ENCODE peak calls at places on chromosomes 4 and X, in six cellular contexts. One of them, this sample, is unnamed.

GRCh38 chrX:102784550-102784949 is 64.0 kb downstream of the GPRASP3 start:
- DNase-seq in amniotic epithelial cell: no peak
- DNase-seq in GM04504: no peak
- DNase-seq in hepatocyte: no peak
- DNase-seq in neural crest cell: no peak
- DNase-seq in D341Med: no peak
- DNase-seq in this sample: no peak

GRCh38 chr4:1291996-1292702 is 2.5 kb downstream of the MAEA start:
- DNase-seq in amniotic epithelial cell: no peak
- DNase-seq in GM04504: no peak
- DNase-seq in hepatocyte: no peak
- DNase-seq in neural crest cell: no peak
- DNase-seq in D341Med: no peak
- DNase-seq in this sample: no peak

GRCh38 chrX:77446029-77446585 is 1.1 kb upstream of the FGF16 start:
- DNase-seq in amniotic epithelial cell: no peak
- DNase-seq in GM04504: no peak
- DNase-seq in hepatocyte: peak
- DNase-seq in neural crest cell: no peak
- DNase-seq in D341Med: no peak
- DNase-seq in this sample: peak

GRCh38 chr4:55733874-55734437 is 85.6 kb upstream of the EXOC1L start:
- DNase-seq in amniotic epithelial cell: peak
- DNase-seq in GM04504: no peak
- DNase-seq in hepatocyte: peak
- DNase-seq in neural crest cell: no peak
- DNase-seq in D341Med: no peak
- DNase-seq in this sample: no peak

GRCh38 chr4:94561249-94562024 is 109.7 kb downstream of the PDLIM5 start:
- DNase-seq in amniotic epithelial cell: peak
- DNase-seq in GM04504: no peak
- DNase-seq in hepatocyte: no peak
- DNase-seq in neural crest cell: no peak
- DNase-seq in D341Med: no peak
- DNase-seq in this sample: no peak

GRCh38 chr4:17721496-17722360 is 59.7 kb downstream of the FAM184B start:
- DNase-seq in amniotic epithelial cell: no peak
- DNase-seq in GM04504: peak
- DNase-seq in hepatocyte: no peak
- DNase-seq in neural crest cell: no peak
- DNase-seq in D341Med: no peak
- DNase-seq in this sample: no peak

GRCh38 chr4:130127297-130127696 is 1031.3 kb downstream of the C4orf33 start:
- DNase-seq in amniotic epithelial cell: no peak
- DNase-seq in GM04504: no peak
- DNase-seq in hepatocyte: no peak
- DNase-seq in neural crest cell: no peak
- DNase-seq in D341Med: no peak
- DNase-seq in this sample: no peak

GRCh38 chr4:4759883-4760282 is 99.6 kb upstream of the MSX1 start:
- DNase-seq in amniotic epithelial cell: no peak
- DNase-seq in GM04504: no peak
- DNase-seq in hepatocyte: no peak
- DNase-seq in neural crest cell: no peak
- DNase-seq in D341Med: no peak
- DNase-seq in this sample: no peak

GRCh38 chr4:47109379-47109778 is 78.0 kb downstream of the GABRB1 start:
- DNase-seq in amniotic epithelial cell: no peak
- DNase-seq in GM04504: no peak
- DNase-seq in hepatocyte: no peak
- DNase-seq in neural crest cell: no peak
- DNase-seq in D341Med: no peak
- DNase-seq in this sample: no peak

GRCh38 chrX:130339408-130340222 is at the start of gene SLC25A14:
- DNase-seq in amniotic epithelial cell: peak
- DNase-seq in GM04504: peak
- DNase-seq in hepatocyte: peak
- DNase-seq in neural crest cell: peak
- DNase-seq in D341Med: peak
- DNase-seq in this sample: peak

GRCh38 chr4:54959656-54960055 is 165.7 kb downstream of the KDR start:
- DNase-seq in amniotic epithelial cell: peak
- DNase-seq in GM04504: peak
- DNase-seq in hepatocyte: no peak
- DNase-seq in neural crest cell: no peak
- DNase-seq in D341Med: no peak
- DNase-seq in this sample: no peak

GRCh38 chrX:74325130-74326059 is 21.4 kb downstream of the ZCCHC13 start:
- DNase-seq in amniotic epithelial cell: no peak
- DNase-seq in GM04504: no peak
- DNase-seq in hepatocyte: no peak
- DNase-seq in neural crest cell: no peak
- DNase-seq in D341Med: peak
- DNase-seq in this sample: no peak

GRCh38 chrX:115499112-115499805 is 61.7 kb upstream of the PLS3 start:
- DNase-seq in amniotic epithelial cell: no peak
- DNase-seq in GM04504: no peak
- DNase-seq in hepatocyte: no peak
- DNase-seq in neural crest cell: no peak
- DNase-seq in D341Med: no peak
- DNase-seq in this sample: no peak

GRCh38 chr4:107937040-107937439 is 5.7 kb downstream of the CYP2U1 start:
- DNase-seq in amniotic epithelial cell: no peak
- DNase-seq in GM04504: no peak
- DNase-seq in hepatocyte: no peak
- DNase-seq in neural crest cell: no peak
- DNase-seq in D341Med: no peak
- DNase-seq in this sample: no peak

GRCh38 chr4:72969957-72970356 is 99.6 kb downstream of the COX18 start:
- DNase-seq in amniotic epithelial cell: no peak
- DNase-seq in GM04504: no peak
- DNase-seq in hepatocyte: peak
- DNase-seq in neural crest cell: no peak
- DNase-seq in D341Med: no peak
- DNase-seq in this sample: no peak

GRCh38 chrX:9132036-9132435 is 98.1 kb upstream of the FAM9B start:
- DNase-seq in amniotic epithelial cell: no peak
- DNase-seq in GM04504: no peak
- DNase-seq in hepatocyte: no peak
- DNase-seq in neural crest cell: no peak
- DNase-seq in D341Med: no peak
- DNase-seq in this sample: no peak

GRCh38 chr4:77931452-77932135 is 69.0 kb downstream of the MRPL1 start:
- DNase-seq in amniotic epithelial cell: peak
- DNase-seq in GM04504: peak
- DNase-seq in hepatocyte: no peak
- DNase-seq in neural crest cell: no peak
- DNase-seq in D341Med: no peak
- DNase-seq in this sample: no peak

GRCh38 chr4:5788144-5788543 is 77.1 kb downstream of the EVC start:
- DNase-seq in amniotic epithelial cell: no peak
- DNase-seq in GM04504: no peak
- DNase-seq in hepatocyte: no peak
- DNase-seq in neural crest cell: no peak
- DNase-seq in D341Med: no peak
- DNase-seq in this sample: peak

GRCh38 chr4:56730097-56730496 is 49.0 kb upstream of the HOPX start:
- DNase-seq in amniotic epithelial cell: no peak
- DNase-seq in GM04504: no peak
- DNase-seq in hepatocyte: no peak
- DNase-seq in neural crest cell: no peak
- DNase-seq in D341Med: no peak
- DNase-seq in this sample: no peak

GRCh38 chrX:38166478-38167083 is 54.1 kb downstream of the SRPX start:
- DNase-seq in amniotic epithelial cell: no peak
- DNase-seq in GM04504: no peak
- DNase-seq in hepatocyte: peak
- DNase-seq in neural crest cell: peak
- DNase-seq in D341Med: no peak
- DNase-seq in this sample: no peak

GRCh38 chr4:163548481-163549243 is 54.2 kb downstream of the TMA16 start:
- DNase-seq in amniotic epithelial cell: peak
- DNase-seq in GM04504: peak
- DNase-seq in hepatocyte: peak
- DNase-seq in neural crest cell: no peak
- DNase-seq in D341Med: peak
- DNase-seq in this sample: no peak